ENCODE peak calls at places on chromosomes 13 and 19, in eight cellular contexts. H is HepG2, F is suprapubic skin, V is BJ, W is psoas muscle, U is upper lobe of right lung, A is tibial artery, M is brain microvascular endothelial cell. O is an unnamed sample.

GRCh38 chr19:8148410-8149231 is 771 bp downstream of the FBN3 start:
- DNase-seq in H (no peak), F (no peak), V (no peak), W (no peak), U (peak; percentile 73), A (no peak), M (no peak), O (peak; percentile 58)

GRCh38 chr19:16368385-16369305 is 44.0 kb downstream of the KLF2 start:
- DNase-seq in H (peak; percentile 18), F (no peak), V (no peak), W (peak; percentile 46), U (no peak), A (no peak), M (no peak), O (peak; percentile 27)

GRCh38 chr19:2719232-2719735 is 1.9 kb downstream of the DIRAS1 start:
- DNase-seq in H (no peak), F (no peak), V (no peak), W (no peak), U (no peak), A (no peak), M (no peak), O (no peak)

GRCh38 chr13:24043590-24044350 is 116.8 kb upstream of the SPATA13 start:
- DNase-seq in H (no peak), F (no peak), V (no peak), W (no peak), U (no peak), A (no peak), M (no peak), O (no peak)

GRCh38 chr13:73715114-73715909 is 418.9 kb downstream of the KLF12 start:
- DNase-seq in H (no peak), F (no peak), V (no peak), W (no peak), U (peak; percentile 72), A (no peak), M (no peak), O (peak; percentile 66)

GRCh38 chr19:2888739-2889224 is 11.9 kb upstream of the ZNF57 start:
- DNase-seq in H (no peak), F (no peak), V (no peak), W (peak; percentile 67), U (no peak), A (peak; percentile 66), M (no peak), O (peak; percentile 53)

GRCh38 chr19:46303702-46304397 is 7.0 kb downstream of the HIF3A start:
- DNase-seq in H (no peak), F (peak; percentile 84), V (no peak), W (peak; percentile 73), U (peak; percentile 92), A (peak; percentile 76), M (peak; percentile 85), O (peak; percentile 90)

GRCh38 chr13:76822691-76823267 is 63.4 kb downstream of the KCTD12 start:
- DNase-seq in H (no peak), F (no peak), V (no peak), W (no peak), U (no peak), A (no peak), M (no peak), O (no peak)

GRCh38 chr13:29991343-29991742 is 140.9 kb upstream of the UBL3 start:
- DNase-seq in H (no peak), F (no peak), V (peak; percentile 83), W (no peak), U (no peak), A (no peak), M (peak; percentile 87), O (no peak)

GRCh38 chr19:38729653-38730469 is 14.4 kb downstream of the CAPN12 start:
- DNase-seq in H (peak; percentile 57), F (no peak), V (no peak), W (peak; percentile 86), U (peak; percentile 89), A (peak; percentile 77), M (peak; percentile 50), O (peak; percentile 85)

GRCh38 chr19:10315335-10316214 is at the start of gene FDX2:
- DNase-seq in H (peak; percentile 83), F (peak; percentile 92), V (no peak), W (peak; percentile 95), U (peak; percentile 95), A (peak; percentile 88), M (peak; percentile 68), O (peak; percentile 92)

GRCh38 chr13:90403330-90404082 is 944.0 kb upstream of the MIR17HG start:
- DNase-seq in H (no peak), F (no peak), V (no peak), W (no peak), U (no peak), A (no peak), M (no peak), O (no peak)

GRCh38 chr13:50323440-50324070 is 308.3 kb downstream of the KCNRG start:
- DNase-seq in H (no peak), F (no peak), V (peak; percentile 75), W (no peak), U (no peak), A (no peak), M (peak; percentile 79), O (no peak)

GRCh38 chr13:88670509-88670908 is 999.3 kb downstream of the SLITRK5 start:
- DNase-seq in H (no peak), F (no peak), V (no peak), W (no peak), U (no peak), A (no peak), M (no peak), O (no peak)

GRCh38 chr13:38628554-38628953 is 58.3 kb upstream of the FREM2 start:
- DNase-seq in H (no peak), F (no peak), V (no peak), W (no peak), U (no peak), A (no peak), M (no peak), O (no peak)

GRCh38 chr13:113970810-113971470 is 2.9 kb downstream of the C13orf46 start:
- DNase-seq in H (no peak), F (peak; percentile 64), V (no peak), W (peak; percentile 83), U (peak; percentile 87), A (peak; percentile 65), M (no peak), O (peak; percentile 79)

GRCh38 chr13:90640976-90641375 is 706.5 kb upstream of the MIR17HG start:
- DNase-seq in H (no peak), F (no peak), V (peak; percentile 26), W (no peak), U (no peak), A (no peak), M (peak; percentile 14), O (no peak)

GRCh38 chr19:14515501-14516047 is 2.6 kb downstream of the DNAJB1 start:
- DNase-seq in H (no peak), F (no peak), V (no peak), W (no peak), U (no peak), A (no peak), M (no peak), O (no peak)
- H3K4me3 ChIP-seq in H (peak overlapping the region; percentile 98), F (peak overlapping the region; percentile 68), V (no peak overlapping the region), W (peak overlapping the region; percentile 82), U (peak overlapping the region; percentile 98), A (peak overlapping the region; percentile 90), M (no peak overlapping the region), O (peak overlapping the region; percentile 97)

GRCh38 chr19:33064117-33064777 is 441 bp downstream of the RHPN2 start:
- DNase-seq in H (no peak), F (no peak), V (no peak), W (no peak), U (peak; percentile 83), A (no peak), M (no peak), O (peak; percentile 73)
- TF ChIP-seq CTCF in H (no peak), F (no peak), V (peak; percentile 5), W (no peak), U (no peak), A (no peak), M (no peak), O (no peak)

GRCh38 chr19:47446534-47447469 is 24.9 kb downstream of the SLC8A2 start:
- DNase-seq in H (no peak), F (no peak), V (no peak), W (no peak), U (peak; percentile 81), A (no peak), M (no peak), O (peak; percentile 62)
- H3K27me3 ChIP-seq in H (no peaks in the 10 kb centered on the region), F (peaks cover 83% of the 10 kb centered on the region), V (peaks cover 50% of the 10 kb centered on the region), W (peaks cover 24% of the 10 kb centered on the region), U (peaks cover 74% of the 10 kb centered on the region), A (peaks cover 83% of the 10 kb centered on the region), M (peaks cover 48% of the 10 kb centered on the region), O (peaks cover 78% of the 10 kb centered on the region)

GRCh38 chr13:109331898-109332297 is 454.5 kb downstream of the IRS2 start:
- DNase-seq in H (no peak), F (no peak), V (peak; percentile 67), W (no peak), U (no peak), A (no peak), M (peak; percentile 90), O (no peak)
- H3K4me3 ChIP-seq in H (no peak overlapping the region), F (no peak overlapping the region), V (no peak overlapping the region), W (no peak overlapping the region), U (no peak overlapping the region), A (no peak overlapping the region), M (no peak overlapping the region), O (no peak overlapping the region)

GRCh38 chr13:42549555-42549941 is 24.4 kb upstream of the TNFSF11 start:
- DNase-seq in H (no peak), F (no peak), V (no peak), W (no peak), U (no peak), A (no peak), M (no peak), O (no peak)

GRCh38 chr13:42548731-42549554 is 25.0 kb upstream of the TNFSF11 start:
- DNase-seq in H (no peak), F (no peak), V (no peak), W (no peak), U (no peak), A (peak; percentile 68), M (peak; percentile 74), O (no peak)

GRCh38 chr13:42545842-42546241 is 28.1 kb upstream of the TNFSF11 start:
- DNase-seq in H (no peak), F (no peak), V (no peak), W (no peak), U (no peak), A (no peak), M (no peak), O (no peak)

GRCh38 chr13:42544246-42544915 is 29.6 kb upstream of the TNFSF11 start:
- DNase-seq in H (no peak), F (no peak), V (no peak), W (no peak), U (no peak), A (no peak), M (no peak), O (no peak)

GRCh38 chr13:42547615-42548014 is 26.3 kb upstream of the TNFSF11 start:
- DNase-seq in H (no peak), F (no peak), V (no peak), W (no peak), U (no peak), A (no peak), M (no peak), O (no peak)
- TF ChIP-seq CTCF in H (no peak), F (no peak), V (no peak), W (no peak), U (no peak), A (no peak), M (no peak), O (no peak)

DNA sequence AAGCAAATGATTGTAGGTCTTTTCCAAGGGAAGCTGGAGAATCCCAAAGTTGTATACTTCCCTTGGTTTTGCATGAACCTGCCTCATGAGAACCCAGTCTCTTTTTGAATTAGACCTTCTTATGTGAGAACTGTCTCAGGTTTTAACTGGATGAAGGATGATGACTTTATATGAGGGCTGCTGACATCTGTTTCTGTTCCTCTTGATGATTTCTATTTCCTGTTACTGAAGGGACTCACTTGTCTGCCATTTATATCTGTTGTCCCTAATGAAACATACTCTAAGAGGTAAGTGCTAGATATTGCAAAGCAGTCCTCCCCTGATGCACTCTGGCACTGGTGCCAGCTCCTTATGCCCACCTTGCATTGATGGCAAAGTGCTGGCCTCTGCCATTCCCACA is 33.6 kb downstream of the ERICH4 start:
- DNase-seq in H (no peak), F (no peak), V (no peak), W (no peak), U (no peak), A (no peak), M (no peak), O (no peak)
- H3K27me3 ChIP-seq in H (no peaks in the 10 kb centered on the region), F (peaks cover 36% of the 10 kb centered on the region), V (no peaks in the 10 kb centered on the region), W (peaks cover 3% of the 10 kb centered on the region), U (peaks cover 19% of the 10 kb centered on the region), A (peaks cover 24% of the 10 kb centered on the region), M (no peaks in the 10 kb centered on the region), O (peaks cover 16% of the 10 kb centered on the region)